ENCODE peak calls at places on chromosomes 1 and 21, in seven cellular contexts. W, R, L, T, G, P and N are unnamed samples.

GRCh38 chr1:7940745-7941436 is at the start of gene TNFRSF9:
- DNase-seq in W (no peak), R (no peak), L (no peak), T (no peak), G (peak), P (no peak), N (no peak)

GRCh38 chr1:18854331-18855025 is 5.0 kb downstream of the TAS1R2 start:
- DNase-seq in W (no peak), R (no peak), L (no peak), T (no peak), G (no peak), P (no peak), N (no peak)

GRCh38 chr1:179586107-179586823 is 5.4 kb upstream of the TDRD5 start:
- DNase-seq in W (peak), R (no peak), L (no peak), T (peak), G (peak), P (peak), N (peak)

GRCh38 chr1:223765036-223765718 is 52.8 kb downstream of the CAPN2 start:
- DNase-seq in W (peak), R (no peak), L (peak), T (no peak), G (peak), P (no peak), N (no peak)

GRCh38 chr1:202283991-202284390 is 57.7 kb downstream of the UBE2T start:
- DNase-seq in W (no peak), R (no peak), L (no peak), T (no peak), G (no peak), P (no peak), N (no peak)

GRCh38 chr1:86061660-86062059 is 94.9 kb downstream of the COL24A1 start:
- DNase-seq in W (no peak), R (no peak), L (no peak), T (no peak), G (no peak), P (no peak), N (no peak)

GRCh38 chr1:247216246-247216645 is 39.6 kb upstream of the VN1R5 start:
- DNase-seq in W (no peak), R (no peak), L (no peak), T (no peak), G (no peak), P (no peak), N (no peak)

GRCh38 chr21:42073140-42074099 is 2.3 kb downstream of the UMODL1 start:
- DNase-seq in W (no peak), R (no peak), L (no peak), T (no peak), G (no peak), P (no peak), N (no peak)

GRCh38 chr1:41870076-41870562 is 48.6 kb downstream of the HIVEP3 start:
- DNase-seq in W (no peak), R (no peak), L (no peak), T (no peak), G (no peak), P (no peak), N (no peak)

GRCh38 chr1:237287876-237288517 is 246.0 kb downstream of the RYR2 start:
- DNase-seq in W (no peak), R (no peak), L (no peak), T (peak), G (no peak), P (no peak), N (no peak)

GRCh38 chr1:84715620-84716019 is 25.4 kb upstream of the SSX2IP start:
- DNase-seq in W (no peak), R (no peak), L (no peak), T (no peak), G (no peak), P (no peak), N (no peak)

GRCh38 chr1:28374297-28374696 is 4.8 kb downstream of the PHACTR4 start:
- DNase-seq in W (no peak), R (no peak), L (no peak), T (no peak), G (no peak), P (no peak), N (no peak)

GRCh38 chr1:206094024-206094423 is 23.2 kb downstream of the AVPR1B start:
- DNase-seq in W (no peak), R (no peak), L (no peak), T (no peak), G (no peak), P (no peak), N (no peak)

GRCh38 chr1:186014370-186015030 is 280.3 kb downstream of the HMCN1 start:
- DNase-seq in W (no peak), R (no peak), L (no peak), T (no peak), G (no peak), P (no peak), N (no peak)

GRCh38 chr1:163046071-163046470 is 23.1 kb upstream of the RGS4 start:
- DNase-seq in W (no peak), R (no peak), L (no peak), T (no peak), G (no peak), P (no peak), N (no peak)

GRCh38 chr1:53359225-53359933 is 31.5 kb upstream of the LRP8 start:
- DNase-seq in W (no peak), R (no peak), L (no peak), T (peak), G (no peak), P (no peak), N (no peak)

GRCh38 chr1:228226956-228227791 is 19.3 kb downstream of the OBSCN start:
- DNase-seq in W (no peak), R (no peak), L (no peak), T (no peak), G (peak), P (no peak), N (no peak)

GRCh38 chr1:161921990-161922389 is 101.7 kb downstream of the OLFML2B start:
- DNase-seq in W (no peak), R (no peak), L (no peak), T (no peak), G (no peak), P (no peak), N (no peak)

GRCh38 chr1:37267111-37267835 is 207.1 kb upstream of the ZC3H12A start:
- DNase-seq in W (no peak), R (no peak), L (no peak), T (peak), G (no peak), P (peak), N (no peak)

GRCh38 chr1:201737350-201738060 is 91.5 kb upstream of the IPO9 start:
- DNase-seq in W (no peak), R (no peak), L (no peak), T (no peak), G (no peak), P (no peak), N (no peak)

GRCh38 chr1:201309420-201309819 is 26.1 kb downstream of the PKP1 start:
- DNase-seq in W (peak), R (no peak), L (peak), T (peak), G (peak), P (peak), N (peak)